ENCODE peak calls at places on chromosomes 2 and 18, in five cellular contexts. One of them, this sample, is unnamed.

GRCh38 chr18:63339920-63340484 is 20.4 kb upstream of the BCL2 start:
- DNase-seq in AML-193: peak
- DNase-seq in A172: no peak
- DNase-seq in NCI-H748 treated with DMSO at 0.1 percent for 48 hours: peak
- DNase-seq in RWPE1: no peak
- DNase-seq in this sample: no peak

GRCh38 chr2:23689891-23690290 is 237.0 kb downstream of the ATAD2B start:
- DNase-seq in NCI-H748 treated with DMSO at 0.1 percent for 48 hours: no peak
- DNase-seq in AML-193: no peak
- DNase-seq in A172: no peak
- DNase-seq in RWPE1: no peak
- DNase-seq in this sample: no peak

GRCh38 chr2:33167655-33168245 is 221.0 kb downstream of the LTBP1 start:
- DNase-seq in AML-193: no peak
- DNase-seq in A172: no peak
- DNase-seq in RWPE1: no peak
- DNase-seq in NCI-H748 treated with DMSO at 0.1 percent for 48 hours: no peak
- DNase-seq in this sample: no peak

GRCh38 chr18:64207818-64208217 is 58.9 kb upstream of the LINC00305 start:
- DNase-seq in NCI-H748 treated with DMSO at 0.1 percent for 48 hours: no peak
- DNase-seq in RWPE1: no peak
- DNase-seq in A172: no peak
- DNase-seq in AML-193: no peak
- DNase-seq in this sample: no peak

GRCh38 chr2:236753611-236754010 is 184.0 kb downstream of the ACKR3 start:
- DNase-seq in A172: no peak
- DNase-seq in AML-193: no peak
- DNase-seq in RWPE1: no peak
- DNase-seq in NCI-H748 treated with DMSO at 0.1 percent for 48 hours: no peak
- DNase-seq in this sample: no peak

GRCh38 chr2:164778723-164779122 is 62.9 kb downstream of the COBLL1 start:
- DNase-seq in AML-193: no peak
- DNase-seq in A172: peak
- DNase-seq in NCI-H748 treated with DMSO at 0.1 percent for 48 hours: no peak
- DNase-seq in RWPE1: peak
- DNase-seq in this sample: no peak

GRCh38 chr2:38233231-38233983 is 143.7 kb downstream of the ATL2 start:
- DNase-seq in NCI-H748 treated with DMSO at 0.1 percent for 48 hours: no peak
- DNase-seq in A172: peak
- DNase-seq in AML-193: no peak
- DNase-seq in RWPE1: peak
- DNase-seq in this sample: no peak

GRCh38 chr2:71748227-71748626 is 294.9 kb downstream of the DYSF start:
- DNase-seq in RWPE1: no peak
- DNase-seq in A172: peak
- DNase-seq in NCI-H748 treated with DMSO at 0.1 percent for 48 hours: no peak
- DNase-seq in AML-193: no peak
- DNase-seq in this sample: no peak

GRCh38 chr2:64291181-64291580 is 147.0 kb upstream of the PELI1 start:
- DNase-seq in RWPE1: peak
- DNase-seq in NCI-H748 treated with DMSO at 0.1 percent for 48 hours: no peak
- DNase-seq in AML-193: no peak
- DNase-seq in A172: peak
- DNase-seq in this sample: no peak

GRCh38 chr2:74307720-74308119 is 35.5 kb downstream of the SLC4A5 start:
- DNase-seq in NCI-H748 treated with DMSO at 0.1 percent for 48 hours: no peak
- DNase-seq in A172: no peak
- DNase-seq in RWPE1: no peak
- DNase-seq in AML-193: no peak
- DNase-seq in this sample: no peak

GRCh38 chr2:216583157-216583556 is 50.1 kb upstream of the IGFBP2 start:
- DNase-seq in AML-193: no peak
- DNase-seq in A172: peak
- DNase-seq in RWPE1: no peak
- DNase-seq in NCI-H748 treated with DMSO at 0.1 percent for 48 hours: no peak
- DNase-seq in this sample: no peak

GRCh38 chr18:25875574-25875973 is 214.8 kb downstream of the SS18 start:
- DNase-seq in A172: no peak
- DNase-seq in AML-193: no peak
- DNase-seq in NCI-H748 treated with DMSO at 0.1 percent for 48 hours: peak
- DNase-seq in RWPE1: no peak
- DNase-seq in this sample: no peak

GRCh38 chr2:157291018-157291417 is 33.5 kb downstream of the GALNT5 start:
- DNase-seq in NCI-H748 treated with DMSO at 0.1 percent for 48 hours: no peak
- DNase-seq in A172: peak
- DNase-seq in RWPE1: no peak
- DNase-seq in AML-193: no peak
- DNase-seq in this sample: no peak

GRCh38 chr18:56982756-56983155 is 164.1 kb upstream of the BOD1L2 start:
- DNase-seq in NCI-H748 treated with DMSO at 0.1 percent for 48 hours: peak
- DNase-seq in RWPE1: no peak
- DNase-seq in A172: no peak
- DNase-seq in AML-193: peak
- DNase-seq in this sample: peak

GRCh38 chr2:29700560-29700959 is 220.8 kb downstream of the ALK start:
- DNase-seq in NCI-H748 treated with DMSO at 0.1 percent for 48 hours: no peak
- DNase-seq in A172: peak
- DNase-seq in AML-193: no peak
- DNase-seq in RWPE1: peak
- DNase-seq in this sample: no peak

GRCh38 chr2:231425291-231425810 is 29.8 kb downstream of the B3GNT7 start:
- DNase-seq in NCI-H748 treated with DMSO at 0.1 percent for 48 hours: no peak
- DNase-seq in RWPE1: no peak
- DNase-seq in AML-193: no peak
- DNase-seq in A172: peak
- DNase-seq in this sample: no peak

GRCh38 chr2:83594841-83595720 is 864.0 kb downstream of the SUCLG1 start:
- DNase-seq in RWPE1: no peak
- DNase-seq in AML-193: no peak
- DNase-seq in A172: peak
- DNase-seq in NCI-H748 treated with DMSO at 0.1 percent for 48 hours: no peak
- DNase-seq in this sample: no peak

GRCh38 chr2:100060875-100061274 is 81.5 kb downstream of the AFF3 start:
- DNase-seq in AML-193: no peak
- DNase-seq in A172: no peak
- DNase-seq in RWPE1: no peak
- DNase-seq in NCI-H748 treated with DMSO at 0.1 percent for 48 hours: no peak
- DNase-seq in this sample: no peak

GRCh38 chr2:46364797-46365457 is 67.7 kb downstream of the EPAS1 start:
- DNase-seq in NCI-H748 treated with DMSO at 0.1 percent for 48 hours: peak
- DNase-seq in AML-193: peak
- DNase-seq in RWPE1: peak
- DNase-seq in A172: peak
- DNase-seq in this sample: no peak

GRCh38 chr2:118505436-118505835 is 342.0 kb downstream of the EN1 start:
- DNase-seq in A172: no peak
- DNase-seq in RWPE1: no peak
- DNase-seq in NCI-H748 treated with DMSO at 0.1 percent for 48 hours: no peak
- DNase-seq in AML-193: no peak
- DNase-seq in this sample: no peak

GRCh38 chr2:31246184-31246852 is 12.4 kb downstream of the EHD3 start:
- DNase-seq in A172: peak
- DNase-seq in AML-193: no peak
- DNase-seq in NCI-H748 treated with DMSO at 0.1 percent for 48 hours: no peak
- DNase-seq in RWPE1: no peak
- DNase-seq in this sample: no peak

GRCh38 chr2:239927424-239927981 is 97.6 kb downstream of the NDUFA10 start:
- DNase-seq in A172: peak
- DNase-seq in NCI-H748 treated with DMSO at 0.1 percent for 48 hours: no peak
- DNase-seq in AML-193: no peak
- DNase-seq in RWPE1: peak
- DNase-seq in this sample: peak

GRCh38 chr2:178946494-178946893 is 103.4 kb downstream of the CCDC141 start:
- DNase-seq in AML-193: no peak
- DNase-seq in A172: no peak
- DNase-seq in RWPE1: no peak
- DNase-seq in NCI-H748 treated with DMSO at 0.1 percent for 48 hours: no peak
- DNase-seq in this sample: no peak

GRCh38 chr2:140624188-140624587 is 1506.6 kb downstream of the LRP1B start:
- DNase-seq in NCI-H748 treated with DMSO at 0.1 percent for 48 hours: peak
- DNase-seq in RWPE1: no peak
- DNase-seq in A172: no peak
- DNase-seq in AML-193: no peak
- DNase-seq in this sample: no peak

GRCh38 chr18:22197668-22198067 is 28.3 kb downstream of the GATA6 start:
- DNase-seq in AML-193: no peak
- DNase-seq in A172: no peak
- DNase-seq in RWPE1: no peak
- DNase-seq in NCI-H748 treated with DMSO at 0.1 percent for 48 hours: no peak
- DNase-seq in this sample: no peak

GRCh38 chr2:134778372-134778771 is 59.6 kb upstream of the TMEM163 start:
- DNase-seq in NCI-H748 treated with DMSO at 0.1 percent for 48 hours: no peak
- DNase-seq in RWPE1: no peak
- DNase-seq in AML-193: peak
- DNase-seq in A172: peak
- DNase-seq in this sample: no peak

GRCh38 chr2:45007961-45008295 is 1.3 kb downstream of the SIX2 start:
- DNase-seq in A172: no peak
- DNase-seq in RWPE1: no peak
- DNase-seq in AML-193: no peak
- DNase-seq in NCI-H748 treated with DMSO at 0.1 percent for 48 hours: no peak
- DNase-seq in this sample: no peak

GRCh38 chr2:156401863-156402262 is 34.3 kb upstream of the GPD2 start:
- DNase-seq in RWPE1: no peak
- DNase-seq in A172: no peak
- DNase-seq in NCI-H748 treated with DMSO at 0.1 percent for 48 hours: no peak
- DNase-seq in AML-193: no peak
- DNase-seq in this sample: no peak

GRCh38 chr2:143435112-143435511 is 305.9 kb downstream of the ARHGAP15 start:
- DNase-seq in AML-193: no peak
- DNase-seq in NCI-H748 treated with DMSO at 0.1 percent for 48 hours: no peak
- DNase-seq in A172: no peak
- DNase-seq in RWPE1: no peak
- DNase-seq in this sample: no peak

GRCh38 chr2:168912466-168913170 is 11.5 kb downstream of the G6PC2 start:
- DNase-seq in NCI-H748 treated with DMSO at 0.1 percent for 48 hours: peak
- DNase-seq in AML-193: peak
- DNase-seq in A172: no peak
- DNase-seq in RWPE1: no peak
- DNase-seq in this sample: no peak

GRCh38 chr18:74251297-74252031 is 40.3 kb downstream of the CYB5A start:
- DNase-seq in AML-193: peak
- DNase-seq in RWPE1: peak
- DNase-seq in NCI-H748 treated with DMSO at 0.1 percent for 48 hours: no peak
- DNase-seq in A172: peak
- DNase-seq in this sample: peak

GRCh38 chr2:15073639-15074038 is 441.1 kb downstream of the LRATD1 start:
- DNase-seq in RWPE1: no peak
- DNase-seq in A172: peak
- DNase-seq in NCI-H748 treated with DMSO at 0.1 percent for 48 hours: no peak
- DNase-seq in AML-193: no peak
- DNase-seq in this sample: no peak

GRCh38 chr18:62187543-62188378 is 706 bp downstream of the RELCH start:
- DNase-seq in A172: peak
- DNase-seq in NCI-H748 treated with DMSO at 0.1 percent for 48 hours: peak
- DNase-seq in AML-193: peak
- DNase-seq in RWPE1: no peak
- DNase-seq in this sample: no peak

GRCh38 chr2:225010804-225011203 is 31.5 kb downstream of the DOCK10 start:
- DNase-seq in RWPE1: peak
- DNase-seq in NCI-H748 treated with DMSO at 0.1 percent for 48 hours: no peak
- DNase-seq in AML-193: no peak
- DNase-seq in A172: peak
- DNase-seq in this sample: no peak